ENCODE peak calls at places on chromosome X, in four cellular contexts. One of them, this sample, is unnamed. For H3K9me3, the result is how much of the 10 kb centered on the place peaks cover.

GRCh38 chrX:124023838-124024238 is 62.3 kb downstream of the STAG2 start:
- DNase-seq in CD8-positive, alpha-beta T cell: no peak
- DNase-seq in effector memory CD4-positive, alpha-beta T cell: no peak
- DNase-seq in aorta: no peak
- DNase-seq in this sample: no peak

GRCh38 chrX:108537005-108537404 is 97.4 kb downstream of the COL4A5 start:
- DNase-seq in CD8-positive, alpha-beta T cell: no peak
- DNase-seq in effector memory CD4-positive, alpha-beta T cell: no peak
- DNase-seq in aorta: no peak
- DNase-seq in this sample: no peak

GRCh38 chrX:17552251-17552650 is 177.3 kb downstream of the NHS start:
- DNase-seq in CD8-positive, alpha-beta T cell: no peak
- DNase-seq in effector memory CD4-positive, alpha-beta T cell: no peak
- DNase-seq in aorta: no peak
- DNase-seq in this sample: no peak

GRCh38 chrX:120857240-120857639 is 18.4 kb downstream of the CT47B1 start:
- DNase-seq in CD8-positive, alpha-beta T cell: no peak
- DNase-seq in effector memory CD4-positive, alpha-beta T cell: no peak
- DNase-seq in aorta: no peak
- DNase-seq in this sample: no peak

GRCh38 chrX:24341795-24342194 is 18.6 kb upstream of the SUPT20HL1 start:
- DNase-seq in CD8-positive, alpha-beta T cell: no peak
- DNase-seq in effector memory CD4-positive, alpha-beta T cell: no peak
- DNase-seq in aorta: no peak
- DNase-seq in this sample: no peak

GRCh38 chrX:42131856-42132255 is 208.5 kb upstream of the CASK start:
- DNase-seq in CD8-positive, alpha-beta T cell: no peak
- DNase-seq in effector memory CD4-positive, alpha-beta T cell: no peak
- DNase-seq in aorta: no peak
- DNase-seq in this sample: no peak

GRCh38 chrX:56107320-56107719 is 124.8 kb upstream of the KLF8 start:
- DNase-seq in CD8-positive, alpha-beta T cell: no peak
- DNase-seq in effector memory CD4-positive, alpha-beta T cell: no peak
- DNase-seq in aorta: no peak
- DNase-seq in this sample: no peak

GRCh38 chrX:12390301-12390700 is 252.0 kb downstream of the FRMPD4 start:
- DNase-seq in CD8-positive, alpha-beta T cell: no peak
- DNase-seq in effector memory CD4-positive, alpha-beta T cell: no peak
- DNase-seq in aorta: no peak
- DNase-seq in this sample: no peak

GRCh38 chrX:19904778-19905367 is 17.5 kb upstream of the SH3KBP1 start:
- DNase-seq in CD8-positive, alpha-beta T cell: no peak
- DNase-seq in effector memory CD4-positive, alpha-beta T cell: no peak
- DNase-seq in aorta: no peak
- DNase-seq in this sample: no peak

GRCh38 chrX:132855760-132856341 is 102.6 kb downstream of the HS6ST2 start:
- DNase-seq in CD8-positive, alpha-beta T cell: no peak
- DNase-seq in effector memory CD4-positive, alpha-beta T cell: no peak
- DNase-seq in aorta: no peak
- DNase-seq in this sample: no peak

GRCh38 chrX:15269618-15270521 is at the start of gene ASB9:
- DNase-seq in CD8-positive, alpha-beta T cell: no peak
- DNase-seq in effector memory CD4-positive, alpha-beta T cell: no peak
- DNase-seq in aorta: peak
- DNase-seq in this sample: no peak

GRCh38 chrX:78619829-78620228 is 39.3 kb downstream of the RTL3 start:
- DNase-seq in CD8-positive, alpha-beta T cell: no peak
- DNase-seq in effector memory CD4-positive, alpha-beta T cell: no peak
- DNase-seq in aorta: peak
- DNase-seq in this sample: no peak

DNA sequence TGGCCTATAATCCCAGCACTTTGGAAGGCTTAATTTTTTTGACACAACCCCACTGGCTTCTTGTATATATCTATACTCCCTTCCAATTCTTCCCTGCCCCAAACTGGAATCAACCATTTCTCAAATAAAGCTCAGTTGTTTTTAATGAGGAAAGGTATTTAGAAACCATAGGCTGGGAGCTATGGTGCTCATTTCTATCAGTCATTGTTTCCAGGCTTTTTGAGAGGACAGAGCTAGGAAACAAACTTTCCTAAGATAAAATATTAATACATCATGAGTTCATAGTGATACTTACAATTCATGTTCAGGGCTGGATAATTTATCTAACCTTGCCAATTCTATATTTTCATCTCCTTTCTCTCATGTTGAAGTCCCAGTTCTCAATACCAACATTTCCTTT is 50.3 kb downstream of the BCOR start:
- DNase-seq in CD8-positive, alpha-beta T cell: no peak
- DNase-seq in effector memory CD4-positive, alpha-beta T cell: no peak
- DNase-seq in aorta: no peak
- DNase-seq in this sample: no peak
- H3K9me3 ChIP-seq in CD8-positive, alpha-beta T cell: under half
- H3K9me3 ChIP-seq in effector memory CD4-positive, alpha-beta T cell: under half
- H3K9me3 ChIP-seq in aorta: under half
- H3K9me3 ChIP-seq in this sample: under half

DNA sequence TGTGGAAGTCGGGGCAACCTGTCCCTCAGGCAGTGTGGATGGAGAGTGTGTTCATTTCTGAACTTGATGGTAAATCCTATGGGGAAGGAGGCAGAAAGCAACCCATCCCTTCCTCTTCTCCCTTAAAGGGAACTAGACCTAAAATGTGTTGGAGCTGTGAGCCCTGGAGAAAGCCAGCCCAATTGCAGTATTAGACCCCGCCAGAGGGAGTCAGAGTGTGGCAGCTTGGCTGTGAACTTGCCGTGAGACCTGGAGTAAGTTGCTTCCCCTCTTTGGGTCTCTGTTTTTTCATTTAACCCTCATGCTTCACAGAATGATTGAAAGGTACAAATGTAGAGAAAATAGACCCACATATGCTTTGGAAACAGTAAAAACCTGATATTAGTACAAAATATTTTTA is 108.7 kb upstream of the PAK3 start:
- DNase-seq in CD8-positive, alpha-beta T cell: no peak
- DNase-seq in effector memory CD4-positive, alpha-beta T cell: no peak
- DNase-seq in aorta: no peak
- DNase-seq in this sample: no peak
- H3K9me3 ChIP-seq in CD8-positive, alpha-beta T cell: under half
- H3K9me3 ChIP-seq in effector memory CD4-positive, alpha-beta T cell: under half
- H3K9me3 ChIP-seq in aorta: under half
- H3K9me3 ChIP-seq in this sample: under half

DNA sequence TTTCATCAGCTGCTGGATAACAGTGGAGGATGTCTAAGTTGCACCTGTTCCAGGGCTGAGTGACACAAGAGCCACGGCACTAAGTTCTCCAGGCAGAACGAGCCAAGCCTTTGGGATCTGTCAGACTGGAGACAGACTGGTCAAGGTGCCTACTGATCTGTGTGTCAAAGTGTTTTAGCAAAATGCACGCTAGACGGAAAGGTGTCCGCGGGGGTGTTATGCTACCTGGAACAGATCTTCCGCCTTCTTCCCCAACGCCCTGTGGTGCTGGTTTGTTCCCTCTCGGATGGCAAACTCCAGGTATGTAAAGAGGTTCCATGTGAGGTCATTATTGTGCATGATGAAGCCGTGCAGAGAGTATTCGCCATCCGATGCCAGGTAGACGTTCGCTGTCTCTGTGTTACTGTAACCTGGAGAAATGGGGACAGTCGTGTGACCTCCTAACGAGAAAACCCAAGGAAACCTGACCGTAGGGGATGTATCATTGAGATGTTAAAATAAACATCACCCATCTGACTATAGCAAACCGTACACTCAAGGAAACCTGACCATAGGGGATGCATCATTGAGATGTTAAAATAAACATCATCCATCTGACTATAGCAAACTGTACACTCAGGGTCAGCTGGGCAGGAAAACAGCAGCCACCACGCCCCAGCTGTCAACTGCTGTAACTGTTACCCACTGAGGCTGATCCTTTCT is 29.7 kb upstream of the SLC25A6 start:
- DNase-seq in CD8-positive, alpha-beta T cell: no peak
- DNase-seq in effector memory CD4-positive, alpha-beta T cell: no peak
- DNase-seq in aorta: peak
- DNase-seq in this sample: no peak
- H3K9me3 ChIP-seq in CD8-positive, alpha-beta T cell: under half
- H3K9me3 ChIP-seq in effector memory CD4-positive, alpha-beta T cell: under half
- H3K9me3 ChIP-seq in aorta: under half
- H3K9me3 ChIP-seq in this sample: under half

GRCh38 chrX:53494427-53494826 is 60.3 kb upstream of the HSD17B10 start:
- DNase-seq in CD8-positive, alpha-beta T cell: no peak
- DNase-seq in effector memory CD4-positive, alpha-beta T cell: no peak
- DNase-seq in aorta: no peak
- DNase-seq in this sample: no peak
- H3K9me3 ChIP-seq in CD8-positive, alpha-beta T cell: under half
- H3K9me3 ChIP-seq in effector memory CD4-positive, alpha-beta T cell: under half
- H3K9me3 ChIP-seq in aorta: under half
- H3K9me3 ChIP-seq in this sample: under half

GRCh38 chrX:101260435-101260834 is 30.7 kb downstream of the TAF7L start:
- DNase-seq in CD8-positive, alpha-beta T cell: no peak
- DNase-seq in effector memory CD4-positive, alpha-beta T cell: no peak
- DNase-seq in aorta: no peak
- DNase-seq in this sample: no peak

GRCh38 chrX:101263766-101264165 is 27.4 kb downstream of the TAF7L start:
- DNase-seq in CD8-positive, alpha-beta T cell: no peak
- DNase-seq in effector memory CD4-positive, alpha-beta T cell: no peak
- DNase-seq in aorta: no peak
- DNase-seq in this sample: no peak

GRCh38 chrX:101262590-101262989 is 28.5 kb downstream of the TAF7L start:
- DNase-seq in CD8-positive, alpha-beta T cell: no peak
- DNase-seq in effector memory CD4-positive, alpha-beta T cell: no peak
- DNase-seq in aorta: no peak
- DNase-seq in this sample: no peak

DNA sequence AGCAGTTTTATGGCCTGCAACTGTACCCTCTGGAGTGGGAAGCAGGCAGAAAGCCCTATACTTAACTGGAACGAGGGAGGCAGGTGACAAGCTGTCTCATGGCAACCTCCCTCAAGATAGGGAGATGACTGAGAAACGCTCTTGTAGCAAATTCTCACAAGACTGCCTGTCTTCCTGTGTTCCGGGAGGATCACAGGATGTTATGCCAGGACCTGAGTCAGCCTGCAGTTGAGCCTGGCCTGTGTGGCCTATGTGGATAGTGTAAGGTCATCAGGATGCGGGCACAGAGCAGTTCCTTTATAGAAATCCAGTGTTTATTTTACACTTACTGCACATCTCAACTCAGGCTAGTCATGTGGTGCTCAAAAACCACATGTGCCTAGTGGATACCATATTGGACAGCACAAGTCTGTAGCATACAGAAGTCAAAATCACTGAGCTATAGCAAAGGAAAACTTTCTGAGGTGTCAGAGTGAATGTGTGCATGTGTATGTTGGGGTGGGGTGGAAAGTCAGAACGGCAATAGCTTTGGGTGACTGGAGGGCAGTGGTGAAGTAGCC is 25.2 kb downstream of the TAF7L start:
- DNase-seq in CD8-positive, alpha-beta T cell: no peak
- DNase-seq in effector memory CD4-positive, alpha-beta T cell: no peak
- DNase-seq in aorta: no peak
- DNase-seq in this sample: no peak
- H3K9me3 ChIP-seq in CD8-positive, alpha-beta T cell: under half
- H3K9me3 ChIP-seq in effector memory CD4-positive, alpha-beta T cell: under half
- H3K9me3 ChIP-seq in aorta: under half
- H3K9me3 ChIP-seq in this sample: under half